ENCODE peak calls at places on chromosome 6, in ten cellular contexts. One of them, this sample, is unnamed.

GRCh38 chr6:30312266-30312665 is 14.5 kb upstream of the TRIM39 start:
- DNase-seq in stomach: no peak
- DNase-seq in PC-9: no peak
- DNase-seq in keratinocyte: no peak
- DNase-seq in left ventricle myocardium inferior: no peak
- DNase-seq in hepatocyte: no peak
- DNase-seq in prostate gland: no peak
- DNase-seq in small intestine: no peak
- DNase-seq in right lobe of liver: no peak
- DNase-seq in heart left ventricle: no peak
- DNase-seq in this sample: no peak

GRCh38 chr6:119077643-119078448 is 618 bp downstream of the FAM184A start:
- DNase-seq in hepatocyte: peak; percentile 67
- DNase-seq in right lobe of liver: peak; percentile 52
- DNase-seq in stomach: peak; percentile 39
- DNase-seq in prostate gland: peak; percentile 34
- DNase-seq in heart left ventricle: peak; percentile 8
- DNase-seq in keratinocyte: no peak
- DNase-seq in small intestine: peak; percentile 38
- DNase-seq in left ventricle myocardium inferior: no peak
- DNase-seq in PC-9: peak; percentile 29
- DNase-seq in this sample: peak; percentile 58

GRCh38 chr6:118558811-118559217 is 10.7 kb downstream of the PLN start:
- DNase-seq in heart left ventricle: no peak
- DNase-seq in small intestine: peak; percentile 32
- DNase-seq in hepatocyte: no peak
- DNase-seq in left ventricle myocardium inferior: no peak
- DNase-seq in stomach: no peak
- DNase-seq in PC-9: no peak
- DNase-seq in keratinocyte: no peak
- DNase-seq in prostate gland: no peak
- DNase-seq in right lobe of liver: no peak
- DNase-seq in this sample: no peak

GRCh38 chr6:90701146-90701781 is 114.4 kb upstream of the MAP3K7 start:
- DNase-seq in prostate gland: no peak
- DNase-seq in stomach: no peak
- DNase-seq in hepatocyte: no peak
- DNase-seq in heart left ventricle: no peak
- DNase-seq in PC-9: peak; percentile 6
- DNase-seq in left ventricle myocardium inferior: no peak
- DNase-seq in right lobe of liver: no peak
- DNase-seq in small intestine: no peak
- DNase-seq in keratinocyte: no peak
- DNase-seq in this sample: no peak

GRCh38 chr6:72819609-72820008 is 197.7 kb downstream of the KCNQ5 start:
- DNase-seq in stomach: no peak
- DNase-seq in left ventricle myocardium inferior: no peak
- DNase-seq in PC-9: peak; percentile 11
- DNase-seq in prostate gland: peak; percentile 14
- DNase-seq in small intestine: no peak
- DNase-seq in heart left ventricle: no peak
- DNase-seq in hepatocyte: no peak
- DNase-seq in keratinocyte: no peak
- DNase-seq in right lobe of liver: no peak
- DNase-seq in this sample: no peak

GRCh38 chr6:93036835-93037234 is 382.5 kb downstream of the EPHA7 start:
- DNase-seq in PC-9: no peak
- DNase-seq in stomach: no peak
- DNase-seq in right lobe of liver: no peak
- DNase-seq in left ventricle myocardium inferior: no peak
- DNase-seq in small intestine: peak; percentile 8
- DNase-seq in keratinocyte: no peak
- DNase-seq in hepatocyte: peak; percentile 19
- DNase-seq in prostate gland: no peak
- DNase-seq in heart left ventricle: no peak
- DNase-seq in this sample: no peak

GRCh38 chr6:130111031-130111430 is 92.7 kb downstream of the L3MBTL3 start:
- DNase-seq in right lobe of liver: no peak
- DNase-seq in hepatocyte: no peak
- DNase-seq in PC-9: no peak
- DNase-seq in left ventricle myocardium inferior: no peak
- DNase-seq in small intestine: no peak
- DNase-seq in heart left ventricle: no peak
- DNase-seq in keratinocyte: no peak
- DNase-seq in stomach: no peak
- DNase-seq in prostate gland: no peak
- DNase-seq in this sample: no peak

GRCh38 chr6:113879186-113880096 is 22.3 kb downstream of the MARCKS start:
- DNase-seq in keratinocyte: no peak
- DNase-seq in small intestine: peak; percentile 79
- DNase-seq in prostate gland: peak; percentile 55
- DNase-seq in right lobe of liver: peak; percentile 51
- DNase-seq in PC-9: peak; percentile 54
- DNase-seq in stomach: peak; percentile 54
- DNase-seq in heart left ventricle: peak; percentile 54
- DNase-seq in hepatocyte: peak; percentile 83
- DNase-seq in left ventricle myocardium inferior: no peak
- DNase-seq in this sample: peak; percentile 76

GRCh38 chr6:44000164-44000842 is 126.9 kb downstream of the MRPL14 start:
- DNase-seq in small intestine: peak; percentile 75
- DNase-seq in heart left ventricle: no peak
- DNase-seq in PC-9: peak; percentile 44
- DNase-seq in hepatocyte: no peak
- DNase-seq in stomach: no peak
- DNase-seq in keratinocyte: no peak
- DNase-seq in prostate gland: no peak
- DNase-seq in right lobe of liver: no peak
- DNase-seq in left ventricle myocardium inferior: no peak
- DNase-seq in this sample: no peak

GRCh38 chr6:139736507-139736906 is 362.1 kb upstream of the CITED2 start:
- DNase-seq in left ventricle myocardium inferior: no peak
- DNase-seq in stomach: no peak
- DNase-seq in PC-9: no peak
- DNase-seq in prostate gland: no peak
- DNase-seq in heart left ventricle: no peak
- DNase-seq in small intestine: no peak
- DNase-seq in keratinocyte: no peak
- DNase-seq in hepatocyte: no peak
- DNase-seq in right lobe of liver: no peak
- DNase-seq in this sample: no peak

GRCh38 chr6:126181173-126181741 is 158.7 kb upstream of the CENPW start:
- DNase-seq in heart left ventricle: no peak
- DNase-seq in keratinocyte: no peak
- DNase-seq in small intestine: no peak
- DNase-seq in PC-9: no peak
- DNase-seq in hepatocyte: no peak
- DNase-seq in right lobe of liver: no peak
- DNase-seq in stomach: no peak
- DNase-seq in prostate gland: no peak
- DNase-seq in left ventricle myocardium inferior: no peak
- DNase-seq in this sample: no peak

GRCh38 chr6:142195862-142196536 is 48.9 kb downstream of the VTA1 start:
- DNase-seq in small intestine: no peak
- DNase-seq in stomach: no peak
- DNase-seq in left ventricle myocardium inferior: no peak
- DNase-seq in hepatocyte: no peak
- DNase-seq in PC-9: no peak
- DNase-seq in prostate gland: no peak
- DNase-seq in heart left ventricle: no peak
- DNase-seq in keratinocyte: no peak
- DNase-seq in right lobe of liver: no peak
- DNase-seq in this sample: no peak

GRCh38 chr6:53672232-53672631 is 6.7 kb upstream of the KLHL31 start:
- DNase-seq in left ventricle myocardium inferior: no peak
- DNase-seq in stomach: no peak
- DNase-seq in small intestine: no peak
- DNase-seq in heart left ventricle: no peak
- DNase-seq in hepatocyte: no peak
- DNase-seq in keratinocyte: no peak
- DNase-seq in prostate gland: no peak
- DNase-seq in right lobe of liver: no peak
- DNase-seq in PC-9: no peak
- DNase-seq in this sample: no peak

GRCh38 chr6:56432194-56432593 is 184.8 kb upstream of the COL21A1 start:
- DNase-seq in stomach: no peak
- DNase-seq in heart left ventricle: no peak
- DNase-seq in right lobe of liver: no peak
- DNase-seq in left ventricle myocardium inferior: no peak
- DNase-seq in hepatocyte: no peak
- DNase-seq in keratinocyte: no peak
- DNase-seq in small intestine: no peak
- DNase-seq in PC-9: no peak
- DNase-seq in prostate gland: no peak
- DNase-seq in this sample: no peak

GRCh38 chr6:147900191-147900830 is 391.8 kb downstream of the SAMD5 start:
- DNase-seq in hepatocyte: no peak
- DNase-seq in small intestine: no peak
- DNase-seq in keratinocyte: no peak
- DNase-seq in prostate gland: no peak
- DNase-seq in PC-9: no peak
- DNase-seq in heart left ventricle: no peak
- DNase-seq in stomach: no peak
- DNase-seq in right lobe of liver: no peak
- DNase-seq in left ventricle myocardium inferior: no peak
- DNase-seq in this sample: no peak

GRCh38 chr6:33850294-33850693 is 46.5 kb upstream of the MLN start:
- DNase-seq in keratinocyte: no peak
- DNase-seq in left ventricle myocardium inferior: no peak
- DNase-seq in right lobe of liver: no peak
- DNase-seq in hepatocyte: no peak
- DNase-seq in stomach: no peak
- DNase-seq in small intestine: no peak
- DNase-seq in PC-9: no peak
- DNase-seq in heart left ventricle: no peak
- DNase-seq in prostate gland: no peak
- DNase-seq in this sample: no peak
- H3K27me3 ChIP-seq in keratinocyte: peaks cover 28% of the 10 kb centered on the region
- H3K27me3 ChIP-seq in left ventricle myocardium inferior: peaks cover 94% of the 10 kb centered on the region
- H3K27me3 ChIP-seq in right lobe of liver: no peaks in the 10 kb centered on the region
- H3K27me3 ChIP-seq in hepatocyte: peaks cover 4% of the 10 kb centered on the region
- H3K27me3 ChIP-seq in stomach: peaks cover 9% of the 10 kb centered on the region
- H3K27me3 ChIP-seq in small intestine: peaks cover 4% of the 10 kb centered on the region
- H3K27me3 ChIP-seq in PC-9: peaks cover 18% of the 10 kb centered on the region
- H3K27me3 ChIP-seq in heart left ventricle: no peaks in the 10 kb centered on the region
- H3K27me3 ChIP-seq in prostate gland: no peaks in the 10 kb centered on the region
- H3K27me3 ChIP-seq in this sample: no peaks in the 10 kb centered on the region

DNA sequence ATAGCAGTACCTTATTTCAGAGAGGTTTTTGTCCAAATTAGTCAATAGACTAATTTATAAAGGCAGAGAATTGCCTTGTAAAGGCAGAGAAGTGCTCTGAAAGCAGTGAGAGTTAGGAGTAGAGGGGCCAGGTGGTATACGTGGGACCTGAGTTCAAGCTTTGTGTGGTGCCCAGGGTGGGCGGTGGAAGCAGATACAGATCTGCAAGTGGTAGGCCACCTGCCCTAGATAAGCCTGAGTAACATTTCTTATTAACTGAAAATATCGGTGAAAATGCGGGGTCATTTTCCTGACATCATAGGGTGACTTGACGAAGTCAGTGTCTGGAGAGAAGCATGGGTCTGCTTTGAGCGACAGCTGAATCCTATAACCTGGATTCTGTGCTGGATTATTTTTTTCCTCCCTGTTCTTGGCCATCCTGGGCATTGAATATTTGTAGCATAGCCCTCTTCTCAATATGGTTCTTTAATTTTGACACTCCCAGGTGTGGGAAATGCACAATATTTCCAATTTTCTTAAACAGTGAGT is 62.2 kb upstream of the SUPT3H start:
- DNase-seq in right lobe of liver: no peak
- DNase-seq in prostate gland: no peak
- DNase-seq in heart left ventricle: no peak
- DNase-seq in small intestine: no peak
- DNase-seq in keratinocyte: no peak
- DNase-seq in left ventricle myocardium inferior: no peak
- DNase-seq in PC-9: no peak
- DNase-seq in stomach: no peak
- DNase-seq in hepatocyte: no peak
- DNase-seq in this sample: no peak
- H3K27ac ChIP-seq in right lobe of liver: no peak overlapping the region
- H3K27ac ChIP-seq in prostate gland: no peak overlapping the region
- H3K27ac ChIP-seq in heart left ventricle: no peak overlapping the region
- H3K27ac ChIP-seq in small intestine: no peak overlapping the region
- H3K27ac ChIP-seq in keratinocyte: no peak overlapping the region
- H3K27ac ChIP-seq in left ventricle myocardium inferior: no peak overlapping the region
- H3K27ac ChIP-seq in PC-9: no peak overlapping the region
- H3K27ac ChIP-seq in stomach: no peak overlapping the region
- H3K27ac ChIP-seq in hepatocyte: no peak overlapping the region
- H3K27ac ChIP-seq in this sample: no peak overlapping the region

DNA sequence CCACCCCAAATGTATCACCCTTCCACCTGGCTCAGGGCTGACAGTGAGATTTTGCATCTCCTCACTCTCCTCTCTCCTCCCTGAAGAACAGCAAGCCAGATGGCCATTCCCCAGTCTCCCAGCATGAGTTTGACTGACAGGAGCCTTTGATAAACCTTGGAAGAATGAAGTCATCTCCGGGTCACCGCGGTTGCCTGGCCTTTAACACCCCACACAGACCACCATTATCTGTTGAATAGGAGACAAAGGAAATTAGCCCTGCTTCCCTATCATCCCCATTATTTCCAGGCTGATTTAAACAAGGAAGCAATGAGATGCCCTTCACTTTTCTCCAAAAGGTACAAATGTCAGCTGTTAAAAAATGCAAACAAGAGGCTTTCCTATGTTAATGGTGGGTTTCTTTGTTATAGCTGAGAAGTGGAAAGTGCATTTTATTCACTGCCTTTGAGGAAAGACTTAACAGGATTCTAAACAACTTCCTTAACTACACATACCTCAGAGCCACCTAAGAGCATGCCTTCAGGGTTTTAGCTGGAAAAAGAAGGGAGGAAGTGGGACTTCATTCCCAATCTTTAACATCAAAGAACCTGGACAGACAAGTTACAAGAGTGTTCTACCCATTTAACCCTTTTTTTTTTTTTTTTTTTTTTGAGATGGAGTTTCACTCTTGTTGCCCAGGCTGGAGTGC is 524.7 kb upstream of the ID4 start:
- DNase-seq in left ventricle myocardium inferior: no peak
- DNase-seq in keratinocyte: no peak
- DNase-seq in hepatocyte: no peak
- DNase-seq in heart left ventricle: no peak
- DNase-seq in stomach: no peak
- DNase-seq in prostate gland: no peak
- DNase-seq in right lobe of liver: no peak
- DNase-seq in PC-9: no peak
- DNase-seq in small intestine: no peak
- DNase-seq in this sample: no peak
- H3K27me3 ChIP-seq in left ventricle myocardium inferior: peaks cover 5% of the 10 kb centered on the region
- H3K27me3 ChIP-seq in keratinocyte: no peaks in the 10 kb centered on the region
- H3K27me3 ChIP-seq in hepatocyte: no peaks in the 10 kb centered on the region
- H3K27me3 ChIP-seq in heart left ventricle: no peaks in the 10 kb centered on the region
- H3K27me3 ChIP-seq in stomach: no peaks in the 10 kb centered on the region
- H3K27me3 ChIP-seq in prostate gland: no peaks in the 10 kb centered on the region
- H3K27me3 ChIP-seq in right lobe of liver: no peaks in the 10 kb centered on the region
- H3K27me3 ChIP-seq in PC-9: no peaks in the 10 kb centered on the region
- H3K27me3 ChIP-seq in small intestine: no peaks in the 10 kb centered on the region
- H3K27me3 ChIP-seq in this sample: no peaks in the 10 kb centered on the region

DNA sequence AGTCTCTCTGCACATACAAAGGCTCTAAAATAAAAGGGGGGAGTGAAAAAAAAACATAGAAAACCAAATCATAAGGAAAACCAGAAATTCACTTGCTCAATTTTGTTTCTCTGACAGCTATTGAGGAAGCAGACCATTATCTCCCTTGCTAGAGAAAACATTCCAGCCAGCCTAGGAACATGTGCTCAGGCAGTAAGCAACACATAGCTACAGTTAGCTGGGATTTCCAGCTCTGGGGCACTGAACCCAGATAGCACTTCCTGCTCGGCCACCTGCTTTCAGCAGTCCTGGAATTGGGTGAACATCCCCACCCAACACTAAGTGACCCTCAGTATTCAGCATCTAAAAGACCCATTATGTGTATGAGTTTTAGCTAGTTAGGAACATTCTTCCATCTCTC is 61.3 kb downstream of the TNFRSF21 start:
- DNase-seq in heart left ventricle: no peak
- DNase-seq in stomach: no peak
- DNase-seq in small intestine: no peak
- DNase-seq in keratinocyte: no peak
- DNase-seq in prostate gland: no peak
- DNase-seq in left ventricle myocardium inferior: no peak
- DNase-seq in PC-9: no peak
- DNase-seq in hepatocyte: no peak
- DNase-seq in right lobe of liver: no peak
- DNase-seq in this sample: no peak
- H3K27ac ChIP-seq in heart left ventricle: peak overlapping the region; percentile 40
- H3K27ac ChIP-seq in stomach: peak overlapping the region; percentile 15
- H3K27ac ChIP-seq in small intestine: no peak overlapping the region
- H3K27ac ChIP-seq in keratinocyte: no peak overlapping the region
- H3K27ac ChIP-seq in prostate gland: no peak overlapping the region
- H3K27ac ChIP-seq in left ventricle myocardium inferior: peak overlapping the region; percentile 67
- H3K27ac ChIP-seq in PC-9: peak overlapping the region; percentile 59
- H3K27ac ChIP-seq in hepatocyte: no peak overlapping the region
- H3K27ac ChIP-seq in right lobe of liver: no peak overlapping the region
- H3K27ac ChIP-seq in this sample: no peak overlapping the region